ENCODE peak calls at places on chromosome X, in four cellular contexts. W is mucosa of descending colon, A is lower lobe of right lung, P is heart left ventricle. L is an unnamed sample.

GRCh38 chrX:45775462-45775861 is 574.8 kb upstream of the DIPK2B start:
- DNase-seq in W (no peak), A (no peak), P (no peak), L (no peak)

GRCh38 chrX:114841051-114841450 is 176.4 kb downstream of the IL13RA2 start:
- DNase-seq in W (no peak), A (no peak), P (no peak), L (no peak)

GRCh38 chrX:80807606-80808159 is 2.0 kb downstream of the BRWD3 start:
- DNase-seq in W (no peak), A (no peak), P (no peak), L (no peak)

GRCh38 chrX:25202827-25203226 is 187.1 kb upstream of the ARX start:
- DNase-seq in W (no peak), A (no peak), P (no peak), L (no peak)

GRCh38 chrX:119880076-119880475 is 8.4 kb downstream of the NDUFA1 start:
- DNase-seq in W (no peak), A (no peak), P (no peak), L (no peak)

GRCh38 chrX:132877954-132878536 is 80.4 kb downstream of the HS6ST2 start:
- DNase-seq in W (no peak), A (no peak), P (no peak), L (no peak)

GRCh38 chrX:125620715-125621587 is 301.3 kb downstream of the TEX13C start:
- DNase-seq in W (no peak), A (no peak), P (no peak), L (no peak)

GRCh38 chrX:13087322-13088154 is 43.1 kb upstream of the FAM9C start:
- DNase-seq in W (no peak), A (no peak), P (no peak), L (no peak)

GRCh38 chrX:29926056-29926455 is 289.3 kb upstream of the MAGEB2 start:
- DNase-seq in W (no peak), A (no peak), P (no peak), L (no peak)

GRCh38 chrX:44400588-44400987 is 57.1 kb upstream of the EFHC2 start:
- DNase-seq in W (no peak), A (peak), P (no peak), L (no peak)

GRCh38 chrX:13082286-13083065 is 38.1 kb upstream of the FAM9C start:
- DNase-seq in W (no peak), A (no peak), P (no peak), L (no peak)

GRCh38 chrX:150966235-150966634 is 16.9 kb upstream of the HMGB3 start:
- DNase-seq in W (no peak), A (no peak), P (no peak), L (no peak)

GRCh38 chrX:81120270-81120935 is 81.3 kb downstream of the HMGN5 start:
- DNase-seq in W (peak), A (no peak), P (no peak), L (no peak)

GRCh38 chrX:40167240-40168182 is 69.8 kb upstream of the BCOR start:
- DNase-seq in W (peak), A (no peak), P (no peak), L (no peak)

GRCh38 chrX:77451041-77451440 is 3.9 kb downstream of the FGF16 start:
- DNase-seq in W (no peak), A (no peak), P (no peak), L (no peak)

GRCh38 chrX:134654398-134655012 is 3.8 kb downstream of the PLAC1 start:
- DNase-seq in W (no peak), A (no peak), P (no peak), L (no peak)

GRCh38 chrX:33840176-33840575 is 291.9 kb downstream of the FAM47A start:
- DNase-seq in W (no peak), A (no peak), P (no peak), L (no peak)

GRCh38 chrX:29143356-29143755 is 556.1 kb downstream of the IL1RAPL1 start:
- DNase-seq in W (no peak), A (no peak), P (no peak), L (no peak)

GRCh38 chrX:112946227-112946626 is 105.6 kb upstream of the AMOT start:
- DNase-seq in W (no peak), A (no peak), P (no peak), L (no peak)

DNA sequence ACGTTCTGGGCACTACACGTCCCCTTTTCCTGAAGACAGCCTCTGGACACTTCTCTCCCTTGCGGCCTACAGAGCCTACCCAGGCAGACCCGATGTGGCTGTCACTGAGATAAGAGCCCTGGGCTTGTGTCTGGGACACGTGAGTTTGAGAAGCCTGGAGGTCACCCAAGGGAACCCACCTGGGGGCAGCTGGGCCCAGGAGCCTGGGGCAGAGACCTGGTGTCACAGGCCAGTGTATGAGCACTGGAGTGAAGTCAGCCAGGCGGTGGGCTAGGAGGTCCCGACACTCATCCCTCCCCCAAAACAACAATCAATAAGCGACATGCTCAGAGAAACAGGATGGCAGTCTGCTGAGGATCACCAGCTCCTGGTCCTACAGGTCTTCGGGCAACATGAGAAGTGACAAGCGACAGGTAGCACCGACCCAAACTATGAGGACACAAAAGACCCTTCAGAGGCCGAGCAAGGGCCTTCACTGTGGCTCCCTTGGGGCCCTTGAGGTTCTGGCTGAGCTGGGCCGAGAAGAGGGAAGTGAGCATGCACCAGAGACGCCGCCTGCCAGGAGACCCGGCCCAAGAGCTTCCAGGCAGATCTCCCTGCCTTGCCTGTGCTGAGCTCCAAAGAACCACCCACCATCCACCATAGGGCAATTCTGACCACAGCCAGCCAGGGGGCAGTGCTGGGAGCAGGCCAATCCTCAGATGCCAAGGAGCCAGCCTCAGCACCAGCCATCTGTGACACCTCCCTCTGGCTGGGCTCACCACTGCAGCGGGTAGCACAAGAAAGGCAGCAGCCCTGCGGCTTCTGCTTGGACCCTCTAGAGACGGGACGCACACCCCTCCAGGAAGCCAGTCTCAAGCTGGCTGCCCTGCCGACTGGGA is 11.0 kb upstream of the DUSP9 start:
- DNase-seq in W (peak), A (no peak), P (no peak), L (no peak)
- TF ChIP-seq CTCF in W (no peak), A (no peak), P (no peak), L (no peak)

GRCh38 chrX:120999413-120999812 is 13.9 kb upstream of the CT47A1 start:
- DNase-seq in W (no peak), A (no peak), P (no peak), L (no peak)

GRCh38 chrX:121000589-121000988 is 15.0 kb upstream of the CT47A1 start:
- DNase-seq in W (no peak), A (no peak), P (no peak), L (no peak)
- TF ChIP-seq CTCF in W (no peak), A (no peak), P (no peak), L (no peak)

DNA sequence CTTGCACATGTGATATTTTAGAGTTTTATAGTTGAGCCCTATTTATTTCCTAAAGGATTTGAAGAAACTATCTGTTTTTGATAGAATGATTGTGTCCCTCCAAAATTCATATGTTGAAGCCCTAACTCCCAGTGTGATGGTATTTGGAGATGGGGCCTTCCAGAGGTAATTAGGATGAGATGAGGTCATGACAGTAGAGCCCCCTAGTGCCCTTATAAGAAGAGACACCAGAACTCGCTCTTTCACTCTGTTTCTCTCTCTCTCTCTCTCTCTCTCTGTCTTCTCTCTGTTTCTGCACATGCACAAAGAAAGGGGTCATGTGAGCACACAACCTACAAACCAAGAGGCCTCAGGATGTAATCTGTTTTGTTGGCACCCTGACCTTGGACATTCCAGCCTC is 921.9 kb upstream of the DIAPH2 start:
- DNase-seq in W (no peak), A (no peak), P (no peak), L (no peak)
- TF ChIP-seq CTCF in W (no peak), A (no peak), P (no peak), L (no peak)

GRCh38 chrX:26783512-26784225 is 567.7 kb downstream of the MAGEB5 start:
- DNase-seq in W (peak), A (no peak), P (no peak), L (no peak)
- TF ChIP-seq CTCF in W (no peak), A (peak), P (no peak), L (no peak)

GRCh38 chrX:21885568-21885967 is 29.8 kb downstream of the YY2 start:
- DNase-seq in W (no peak), A (no peak), P (no peak), L (no peak)

GRCh38 chrX:21881881-21882574 is 26.2 kb downstream of the YY2 start:
- DNase-seq in W (no peak), A (no peak), P (no peak), L (no peak)

GRCh38 chrX:21883258-21883657 is 27.5 kb downstream of the YY2 start:
- DNase-seq in W (peak), A (no peak), P (peak), L (no peak)
- TF ChIP-seq CTCF in W (no peak), A (no peak), P (no peak), L (no peak)

DNA sequence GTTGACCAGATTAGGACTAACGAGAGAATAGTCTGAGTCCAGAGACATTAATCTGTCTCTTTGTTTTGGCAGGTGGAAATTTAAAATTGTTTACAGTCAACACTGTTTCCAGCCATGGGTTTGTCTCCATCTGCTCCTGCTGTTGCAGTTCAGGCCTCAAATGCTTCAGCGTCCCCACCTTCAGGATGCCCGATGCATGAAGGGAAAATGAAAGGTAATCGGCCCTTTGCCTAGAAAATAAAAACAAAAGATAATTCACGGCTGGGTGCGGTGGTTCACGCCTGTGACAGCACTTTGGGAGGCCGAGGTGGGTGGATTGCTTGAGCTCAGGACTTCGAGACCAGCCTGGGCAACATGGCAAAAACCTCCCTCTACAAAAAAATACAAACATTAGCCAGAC is 815 bp downstream of the HCCS start:
- DNase-seq in W (peak), A (no peak), P (no peak), L (no peak)
- TF ChIP-seq CTCF in W (no peak), A (no peak), P (no peak), L (no peak)

GRCh38 chrX:17986977-17987376 is 125.9 kb upstream of the RAI2 start:
- DNase-seq in W (no peak), A (no peak), P (no peak), L (no peak)

GRCh38 chrX:17984415-17984814 is 123.3 kb upstream of the RAI2 start:
- DNase-seq in W (no peak), A (no peak), P (no peak), L (no peak)

GRCh38 chrX:17986440-17986839 is 125.3 kb upstream of the RAI2 start:
- DNase-seq in W (no peak), A (no peak), P (no peak), L (no peak)

GRCh38 chrX:17990542-17990941 is 129.4 kb upstream of the RAI2 start:
- DNase-seq in W (no peak), A (no peak), P (no peak), L (no peak)

GRCh38 chrX:17987783-17988182 is 126.7 kb upstream of the RAI2 start:
- DNase-seq in W (no peak), A (no peak), P (no peak), L (no peak)
- TF ChIP-seq CTCF in W (no peak), A (no peak), P (no peak), L (no peak)

DNA sequence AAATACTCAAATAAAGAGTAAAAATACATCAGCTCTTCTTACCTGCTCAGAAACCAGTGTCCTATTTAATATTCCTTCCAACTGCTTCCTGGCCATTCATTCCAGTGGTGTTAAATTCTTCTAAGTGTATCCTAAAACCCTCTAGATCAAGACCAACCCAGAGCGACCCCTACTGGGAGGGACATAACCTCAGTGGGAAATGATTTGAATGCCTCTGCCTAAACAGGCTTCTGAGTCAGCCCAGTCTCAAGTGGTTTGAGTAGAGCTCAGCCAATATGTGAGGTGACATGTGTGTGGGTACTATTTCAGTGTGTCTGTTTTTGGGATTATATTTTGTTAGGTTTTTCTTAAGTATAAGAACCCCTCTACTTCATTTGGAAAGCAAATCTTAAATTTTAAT is 133.6 kb upstream of the ARHGEF9 start:
- DNase-seq in W (peak), A (no peak), P (no peak), L (no peak)
- TF ChIP-seq CTCF in W (no peak), A (no peak), P (peak), L (no peak)

L was measured in omental fat pad.